ENCODE peak calls at places on chromosomes 2 and 18, in nine cellular contexts. One of them, this sample, is unnamed.

GRCh38 chr2:85743304-85743978 is 10.3 kb upstream of the ATOH8 start:
- DNase-seq in OCI-LY7: no peak
- DNase-seq in ovary: peak
- DNase-seq in thyroid gland: peak
- DNase-seq in colonic mucosa: no peak
- DNase-seq in chondrocyte: no peak
- DNase-seq in heart left ventricle: no peak
- DNase-seq in heart right ventricle: no peak
- DNase-seq in prostate gland: no peak
- DNase-seq in this sample: no peak

GRCh38 chr2:147621656-147622197 is 223.1 kb upstream of the ACVR2A start:
- DNase-seq in OCI-LY7: no peak
- DNase-seq in ovary: no peak
- DNase-seq in thyroid gland: no peak
- DNase-seq in colonic mucosa: no peak
- DNase-seq in chondrocyte: no peak
- DNase-seq in heart left ventricle: no peak
- DNase-seq in heart right ventricle: no peak
- DNase-seq in prostate gland: no peak
- DNase-seq in this sample: no peak

GRCh38 chr18:944440-944839 is 39.8 kb downstream of the ADCYAP1 start:
- DNase-seq in OCI-LY7: no peak
- DNase-seq in ovary: no peak
- DNase-seq in thyroid gland: no peak
- DNase-seq in colonic mucosa: no peak
- DNase-seq in chondrocyte: no peak
- DNase-seq in heart left ventricle: no peak
- DNase-seq in heart right ventricle: no peak
- DNase-seq in prostate gland: no peak
- DNase-seq in this sample: no peak

GRCh38 chr18:6885992-6886823 is 156.7 kb downstream of the ARHGAP28 start:
- DNase-seq in OCI-LY7: peak
- DNase-seq in ovary: peak
- DNase-seq in thyroid gland: peak
- DNase-seq in colonic mucosa: peak
- DNase-seq in chondrocyte: no peak
- DNase-seq in heart left ventricle: no peak
- DNase-seq in heart right ventricle: no peak
- DNase-seq in prostate gland: peak
- DNase-seq in this sample: peak

GRCh38 chr18:55586841-55587240 is 1.2 kb downstream of the TCF4 start:
- DNase-seq in OCI-LY7: peak
- DNase-seq in ovary: no peak
- DNase-seq in thyroid gland: no peak
- DNase-seq in colonic mucosa: no peak
- DNase-seq in chondrocyte: no peak
- DNase-seq in heart left ventricle: no peak
- DNase-seq in heart right ventricle: no peak
- DNase-seq in prostate gland: no peak
- DNase-seq in this sample: no peak

GRCh38 chr2:42224422-42225067 is 55.4 kb downstream of the EML4 start:
- DNase-seq in OCI-LY7: no peak
- DNase-seq in ovary: no peak
- DNase-seq in thyroid gland: no peak
- DNase-seq in colonic mucosa: no peak
- DNase-seq in chondrocyte: no peak
- DNase-seq in heart left ventricle: no peak
- DNase-seq in heart right ventricle: no peak
- DNase-seq in prostate gland: no peak
- DNase-seq in this sample: no peak

GRCh38 chr18:77071711-77072292 is 60.8 kb downstream of the MBP start:
- DNase-seq in OCI-LY7: no peak
- DNase-seq in ovary: no peak
- DNase-seq in thyroid gland: peak
- DNase-seq in colonic mucosa: no peak
- DNase-seq in chondrocyte: no peak
- DNase-seq in heart left ventricle: peak
- DNase-seq in heart right ventricle: no peak
- DNase-seq in prostate gland: no peak
- DNase-seq in this sample: no peak

GRCh38 chr18:51235011-51235789 is 37.7 kb upstream of the MEX3C start:
- DNase-seq in OCI-LY7: no peak
- DNase-seq in ovary: no peak
- DNase-seq in thyroid gland: no peak
- DNase-seq in colonic mucosa: no peak
- DNase-seq in chondrocyte: no peak
- DNase-seq in heart left ventricle: no peak
- DNase-seq in heart right ventricle: no peak
- DNase-seq in prostate gland: no peak
- DNase-seq in this sample: peak

GRCh38 chr2:112724611-112725525 is 4.0 kb downstream of the NT5DC4 start:
- DNase-seq in OCI-LY7: no peak
- DNase-seq in ovary: no peak
- DNase-seq in thyroid gland: no peak
- DNase-seq in colonic mucosa: no peak
- DNase-seq in chondrocyte: no peak
- DNase-seq in heart left ventricle: no peak
- DNase-seq in heart right ventricle: no peak
- DNase-seq in prostate gland: no peak
- DNase-seq in this sample: peak

GRCh38 chr2:41535575-41535974 is 512.2 kb upstream of the PKDCC start:
- DNase-seq in OCI-LY7: no peak
- DNase-seq in ovary: no peak
- DNase-seq in thyroid gland: no peak
- DNase-seq in colonic mucosa: no peak
- DNase-seq in chondrocyte: no peak
- DNase-seq in heart left ventricle: no peak
- DNase-seq in heart right ventricle: no peak
- DNase-seq in prostate gland: no peak
- DNase-seq in this sample: no peak

GRCh38 chr2:236692937-236693336 is 123.3 kb downstream of the ACKR3 start:
- DNase-seq in OCI-LY7: no peak
- DNase-seq in ovary: no peak
- DNase-seq in thyroid gland: no peak
- DNase-seq in colonic mucosa: no peak
- DNase-seq in chondrocyte: no peak
- DNase-seq in heart left ventricle: no peak
- DNase-seq in heart right ventricle: no peak
- DNase-seq in prostate gland: no peak
- DNase-seq in this sample: no peak

GRCh38 chr2:236689981-236690380 is 120.4 kb downstream of the ACKR3 start:
- DNase-seq in OCI-LY7: no peak
- DNase-seq in ovary: no peak
- DNase-seq in thyroid gland: no peak
- DNase-seq in colonic mucosa: no peak
- DNase-seq in chondrocyte: no peak
- DNase-seq in heart left ventricle: no peak
- DNase-seq in heart right ventricle: no peak
- DNase-seq in prostate gland: no peak
- DNase-seq in this sample: no peak

GRCh38 chr2:236693531-236693930 is 123.9 kb downstream of the ACKR3 start:
- DNase-seq in OCI-LY7: no peak
- DNase-seq in ovary: no peak
- DNase-seq in thyroid gland: no peak
- DNase-seq in colonic mucosa: no peak
- DNase-seq in chondrocyte: no peak
- DNase-seq in heart left ventricle: no peak
- DNase-seq in heart right ventricle: no peak
- DNase-seq in prostate gland: no peak
- DNase-seq in this sample: no peak

GRCh38 chr2:236690726-236691125 is 121.1 kb downstream of the ACKR3 start:
- DNase-seq in OCI-LY7: no peak
- DNase-seq in ovary: no peak
- DNase-seq in thyroid gland: no peak
- DNase-seq in colonic mucosa: no peak
- DNase-seq in chondrocyte: no peak
- DNase-seq in heart left ventricle: no peak
- DNase-seq in heart right ventricle: no peak
- DNase-seq in prostate gland: no peak
- DNase-seq in this sample: no peak

DNA sequence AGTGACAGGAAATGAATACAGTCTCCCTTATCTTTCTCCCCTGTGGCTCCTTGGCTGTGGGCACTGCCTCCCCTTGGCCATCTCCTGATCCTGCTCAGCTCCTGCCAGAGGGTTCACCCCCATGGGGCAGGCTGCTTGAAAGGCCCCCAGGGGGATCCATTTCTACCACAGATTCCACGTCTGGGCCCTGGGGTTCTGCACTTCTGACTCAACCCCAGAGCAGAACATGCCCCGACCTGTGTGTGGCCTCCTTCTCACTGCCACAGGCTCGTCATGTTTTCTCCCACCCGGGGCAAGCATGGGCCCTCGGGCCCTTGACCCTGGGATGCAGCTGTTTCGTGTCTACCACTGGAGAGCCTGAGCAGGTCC is 122.2 kb downstream of the ACKR3 start:
- DNase-seq in OCI-LY7: no peak
- DNase-seq in ovary: no peak
- DNase-seq in thyroid gland: no peak
- DNase-seq in colonic mucosa: no peak
- DNase-seq in chondrocyte: no peak
- DNase-seq in heart left ventricle: no peak
- DNase-seq in heart right ventricle: no peak
- DNase-seq in prostate gland: no peak
- DNase-seq in this sample: no peak
- TF ChIP-seq CTCF in OCI-LY7: no peak
- TF ChIP-seq CTCF in ovary: no peak
- TF ChIP-seq CTCF in thyroid gland: no peak
- TF ChIP-seq CTCF in colonic mucosa: no peak
- TF ChIP-seq CTCF in chondrocyte: no peak
- TF ChIP-seq CTCF in heart left ventricle: no peak
- TF ChIP-seq CTCF in heart right ventricle: no peak
- TF ChIP-seq CTCF in prostate gland: no peak
- TF ChIP-seq CTCF in this sample: no peak

GRCh38 chr18:26654173-26655009 is 106.0 kb upstream of the KCTD1 start:
- DNase-seq in OCI-LY7: no peak
- DNase-seq in ovary: no peak
- DNase-seq in thyroid gland: no peak
- DNase-seq in colonic mucosa: no peak
- DNase-seq in chondrocyte: no peak
- DNase-seq in heart left ventricle: no peak
- DNase-seq in heart right ventricle: no peak
- DNase-seq in prostate gland: peak
- DNase-seq in this sample: no peak
- TF ChIP-seq CTCF in OCI-LY7: peak
- TF ChIP-seq CTCF in ovary: no peak
- TF ChIP-seq CTCF in thyroid gland: no peak
- TF ChIP-seq CTCF in colonic mucosa: no peak
- TF ChIP-seq CTCF in chondrocyte: peak
- TF ChIP-seq CTCF in heart left ventricle: no peak
- TF ChIP-seq CTCF in heart right ventricle: no peak
- TF ChIP-seq CTCF in prostate gland: no peak
- TF ChIP-seq CTCF in this sample: no peak

GRCh38 chr2:39494784-39495251 is 57.7 kb upstream of the MAP4K3 start:
- DNase-seq in OCI-LY7: no peak
- DNase-seq in ovary: no peak
- DNase-seq in thyroid gland: no peak
- DNase-seq in colonic mucosa: no peak
- DNase-seq in chondrocyte: no peak
- DNase-seq in heart left ventricle: peak
- DNase-seq in heart right ventricle: no peak
- DNase-seq in prostate gland: no peak
- DNase-seq in this sample: peak
- TF ChIP-seq CTCF in OCI-LY7: no peak
- TF ChIP-seq CTCF in ovary: no peak
- TF ChIP-seq CTCF in thyroid gland: no peak
- TF ChIP-seq CTCF in colonic mucosa: no peak
- TF ChIP-seq CTCF in chondrocyte: no peak
- TF ChIP-seq CTCF in heart left ventricle: no peak
- TF ChIP-seq CTCF in heart right ventricle: no peak
- TF ChIP-seq CTCF in prostate gland: no peak
- TF ChIP-seq CTCF in this sample: no peak

GRCh38 chr2:21001988-21002813 is 41.7 kb downstream of the APOB start:
- DNase-seq in OCI-LY7: no peak
- DNase-seq in ovary: no peak
- DNase-seq in thyroid gland: no peak
- DNase-seq in colonic mucosa: no peak
- DNase-seq in chondrocyte: no peak
- DNase-seq in heart left ventricle: no peak
- DNase-seq in heart right ventricle: no peak
- DNase-seq in prostate gland: no peak
- DNase-seq in this sample: no peak

GRCh38 chr2:21002814-21003192 is 41.1 kb downstream of the APOB start:
- DNase-seq in OCI-LY7: no peak
- DNase-seq in ovary: no peak
- DNase-seq in thyroid gland: no peak
- DNase-seq in colonic mucosa: no peak
- DNase-seq in chondrocyte: no peak
- DNase-seq in heart left ventricle: no peak
- DNase-seq in heart right ventricle: no peak
- DNase-seq in prostate gland: no peak
- DNase-seq in this sample: no peak

GRCh38 chr2:21005111-21005699 is 38.7 kb downstream of the APOB start:
- DNase-seq in OCI-LY7: no peak
- DNase-seq in ovary: no peak
- DNase-seq in thyroid gland: no peak
- DNase-seq in colonic mucosa: no peak
- DNase-seq in chondrocyte: no peak
- DNase-seq in heart left ventricle: no peak
- DNase-seq in heart right ventricle: no peak
- DNase-seq in prostate gland: no peak
- DNase-seq in this sample: no peak

GRCh38 chr2:21004181-21004572 is 39.7 kb downstream of the APOB start:
- DNase-seq in OCI-LY7: no peak
- DNase-seq in ovary: no peak
- DNase-seq in thyroid gland: no peak
- DNase-seq in colonic mucosa: no peak
- DNase-seq in chondrocyte: no peak
- DNase-seq in heart left ventricle: no peak
- DNase-seq in heart right ventricle: no peak
- DNase-seq in prostate gland: no peak
- DNase-seq in this sample: no peak

DNA sequence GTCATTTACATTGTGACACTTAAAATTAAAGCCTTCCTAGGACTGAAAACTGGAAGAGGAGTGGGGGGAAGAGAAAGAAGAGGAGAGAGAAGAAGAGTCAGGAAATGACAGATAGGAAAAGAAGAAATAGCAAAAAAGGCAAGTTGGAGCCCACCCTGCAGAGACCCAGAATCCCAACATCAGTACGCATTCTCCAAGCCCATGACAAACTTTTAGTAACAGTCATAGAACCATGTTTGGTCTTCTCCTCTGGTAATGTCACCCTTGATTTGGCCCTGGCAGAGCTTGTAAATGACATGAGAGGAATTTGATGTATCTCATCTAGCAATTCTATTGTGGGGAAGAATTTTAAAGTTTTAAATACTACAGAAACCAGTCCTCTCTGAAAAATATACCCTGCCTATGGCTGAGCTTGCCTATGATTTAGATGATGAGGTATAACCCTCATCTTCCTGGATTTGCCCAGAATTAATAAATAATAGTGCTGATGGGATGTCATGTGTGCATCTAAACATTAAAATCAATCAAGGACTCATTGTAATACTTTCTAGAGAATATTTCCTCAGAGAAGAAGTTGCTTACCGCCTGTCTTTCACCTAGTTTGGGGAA is 40.2 kb downstream of the APOB start:
- DNase-seq in OCI-LY7: no peak
- DNase-seq in ovary: no peak
- DNase-seq in thyroid gland: no peak
- DNase-seq in colonic mucosa: no peak
- DNase-seq in chondrocyte: no peak
- DNase-seq in heart left ventricle: no peak
- DNase-seq in heart right ventricle: no peak
- DNase-seq in prostate gland: no peak
- DNase-seq in this sample: no peak
- TF ChIP-seq CTCF in OCI-LY7: no peak
- TF ChIP-seq CTCF in ovary: no peak
- TF ChIP-seq CTCF in thyroid gland: no peak
- TF ChIP-seq CTCF in colonic mucosa: no peak
- TF ChIP-seq CTCF in chondrocyte: no peak
- TF ChIP-seq CTCF in heart left ventricle: no peak
- TF ChIP-seq CTCF in heart right ventricle: no peak
- TF ChIP-seq CTCF in prostate gland: no peak
- TF ChIP-seq CTCF in this sample: no peak

GRCh38 chr2:228699400-228699799 is 517.9 kb upstream of the SPHKAP start:
- DNase-seq in OCI-LY7: no peak
- DNase-seq in ovary: no peak
- DNase-seq in thyroid gland: no peak
- DNase-seq in colonic mucosa: no peak
- DNase-seq in chondrocyte: no peak
- DNase-seq in heart left ventricle: no peak
- DNase-seq in heart right ventricle: no peak
- DNase-seq in prostate gland: no peak
- DNase-seq in this sample: no peak
- TF ChIP-seq CTCF in OCI-LY7: no peak
- TF ChIP-seq CTCF in ovary: peak
- TF ChIP-seq CTCF in thyroid gland: no peak
- TF ChIP-seq CTCF in colonic mucosa: no peak
- TF ChIP-seq CTCF in chondrocyte: peak
- TF ChIP-seq CTCF in heart left ventricle: peak
- TF ChIP-seq CTCF in heart right ventricle: peak
- TF ChIP-seq CTCF in prostate gland: no peak
- TF ChIP-seq CTCF in this sample: no peak